ENCODE peak calls at places on chromosomes 2 and 18, in seven cellular contexts. One of them, this sample, is unnamed.

GRCh38 chr2:196293751-196294486 is 122.5 kb upstream of the STK17B start:
- DNase-seq in stomach: no peak
- DNase-seq in heart left ventricle: no peak
- DNase-seq in IMR-90: peak
- DNase-seq in PC-3: peak
- DNase-seq in brain microvascular endothelial cell: peak
- DNase-seq in Calu3: peak
- DNase-seq in this sample: no peak

GRCh38 chr18:54875063-54875462 is 46.8 kb downstream of the RAB27B start:
- DNase-seq in stomach: no peak
- DNase-seq in heart left ventricle: no peak
- DNase-seq in IMR-90: no peak
- DNase-seq in PC-3: no peak
- DNase-seq in brain microvascular endothelial cell: no peak
- DNase-seq in Calu3: no peak
- DNase-seq in this sample: no peak

GRCh38 chr18:32735781-32736180 is 37.0 kb downstream of the KLHL14 start:
- DNase-seq in stomach: no peak
- DNase-seq in heart left ventricle: no peak
- DNase-seq in IMR-90: peak
- DNase-seq in PC-3: peak
- DNase-seq in brain microvascular endothelial cell: peak
- DNase-seq in Calu3: peak
- DNase-seq in this sample: no peak

GRCh38 chr2:228048838-228049490 is 132.5 kb downstream of the SPHKAP start:
- DNase-seq in stomach: peak
- DNase-seq in heart left ventricle: no peak
- DNase-seq in IMR-90: peak
- DNase-seq in PC-3: peak
- DNase-seq in brain microvascular endothelial cell: peak
- DNase-seq in Calu3: peak
- DNase-seq in this sample: no peak

GRCh38 chr2:14634885-14635871 is 2.7 kb downstream of the LRATD1 start:
- DNase-seq in stomach: peak
- DNase-seq in heart left ventricle: peak
- DNase-seq in IMR-90: peak
- DNase-seq in PC-3: peak
- DNase-seq in brain microvascular endothelial cell: peak
- DNase-seq in Calu3: peak
- DNase-seq in this sample: no peak

GRCh38 chr2:203840816-203841215 is 26.8 kb upstream of the CTLA4 start:
- DNase-seq in stomach: no peak
- DNase-seq in heart left ventricle: no peak
- DNase-seq in IMR-90: no peak
- DNase-seq in PC-3: no peak
- DNase-seq in brain microvascular endothelial cell: no peak
- DNase-seq in Calu3: no peak
- DNase-seq in this sample: no peak

GRCh38 chr2:179669196-179669595 is 192.2 kb downstream of the ZNF385B start:
- DNase-seq in stomach: no peak
- DNase-seq in heart left ventricle: no peak
- DNase-seq in IMR-90: no peak
- DNase-seq in PC-3: no peak
- DNase-seq in brain microvascular endothelial cell: no peak
- DNase-seq in Calu3: no peak
- DNase-seq in this sample: no peak

GRCh38 chr2:174039551-174040416 is 74.6 kb upstream of the SP3 start:
- DNase-seq in stomach: peak
- DNase-seq in heart left ventricle: peak
- DNase-seq in IMR-90: peak
- DNase-seq in PC-3: peak
- DNase-seq in brain microvascular endothelial cell: peak
- DNase-seq in Calu3: peak
- DNase-seq in this sample: no peak

GRCh38 chr2:104768694-104769093 is 85.2 kb upstream of the POU3F3 start:
- DNase-seq in stomach: no peak
- DNase-seq in heart left ventricle: no peak
- DNase-seq in IMR-90: no peak
- DNase-seq in PC-3: no peak
- DNase-seq in brain microvascular endothelial cell: peak
- DNase-seq in Calu3: no peak
- DNase-seq in this sample: no peak

GRCh38 chr2:226679389-226680057 is 120.1 kb downstream of the IRS1 start:
- DNase-seq in stomach: no peak
- DNase-seq in heart left ventricle: no peak
- DNase-seq in IMR-90: no peak
- DNase-seq in PC-3: no peak
- DNase-seq in brain microvascular endothelial cell: no peak
- DNase-seq in Calu3: no peak
- DNase-seq in this sample: no peak

GRCh38 chr2:63058149-63058741 is 7.6 kb downstream of the OTX1 start:
- DNase-seq in stomach: no peak
- DNase-seq in heart left ventricle: no peak
- DNase-seq in IMR-90: peak
- DNase-seq in PC-3: no peak
- DNase-seq in brain microvascular endothelial cell: no peak
- DNase-seq in Calu3: no peak
- DNase-seq in this sample: no peak

GRCh38 chr2:157572725-157573124 is 55.9 kb downstream of the ACVR1C start:
- DNase-seq in stomach: no peak
- DNase-seq in heart left ventricle: no peak
- DNase-seq in IMR-90: no peak
- DNase-seq in PC-3: peak
- DNase-seq in brain microvascular endothelial cell: no peak
- DNase-seq in Calu3: peak
- DNase-seq in this sample: no peak

GRCh38 chr2:228590681-228591080 is 409.2 kb upstream of the SPHKAP start:
- DNase-seq in stomach: no peak
- DNase-seq in heart left ventricle: no peak
- DNase-seq in IMR-90: no peak
- DNase-seq in PC-3: no peak
- DNase-seq in brain microvascular endothelial cell: no peak
- DNase-seq in Calu3: no peak
- DNase-seq in this sample: no peak

GRCh38 chr2:204545861-204546773 is 842 bp downstream of the PARD3B start:
- DNase-seq in stomach: peak
- DNase-seq in heart left ventricle: no peak
- DNase-seq in IMR-90: no peak
- DNase-seq in PC-3: peak
- DNase-seq in brain microvascular endothelial cell: no peak
- DNase-seq in Calu3: peak
- DNase-seq in this sample: peak

GRCh38 chr2:141109633-141110032 is 1021.2 kb downstream of the LRP1B start:
- DNase-seq in stomach: no peak
- DNase-seq in heart left ventricle: no peak
- DNase-seq in IMR-90: no peak
- DNase-seq in PC-3: peak
- DNase-seq in brain microvascular endothelial cell: no peak
- DNase-seq in Calu3: no peak
- DNase-seq in this sample: no peak

GRCh38 chr18:70555046-70555445 is 266.2 kb downstream of the SOCS6 start:
- DNase-seq in stomach: no peak
- DNase-seq in heart left ventricle: no peak
- DNase-seq in IMR-90: no peak
- DNase-seq in PC-3: no peak
- DNase-seq in brain microvascular endothelial cell: no peak
- DNase-seq in Calu3: no peak
- DNase-seq in this sample: no peak

GRCh38 chr2:101818531-101819451 is 121.3 kb downstream of the MAP4K4 start:
- DNase-seq in stomach: no peak
- DNase-seq in heart left ventricle: no peak
- DNase-seq in IMR-90: peak
- DNase-seq in PC-3: peak
- DNase-seq in brain microvascular endothelial cell: no peak
- DNase-seq in Calu3: no peak
- DNase-seq in this sample: no peak

GRCh38 chr18:73331212-73331772 is 463.5 kb upstream of the NETO1 start:
- DNase-seq in stomach: no peak
- DNase-seq in heart left ventricle: no peak
- DNase-seq in IMR-90: no peak
- DNase-seq in PC-3: no peak
- DNase-seq in brain microvascular endothelial cell: no peak
- DNase-seq in Calu3: no peak
- DNase-seq in this sample: no peak

GRCh38 chr2:133859578-133859977 is 291.3 kb upstream of the NCKAP5 start:
- DNase-seq in stomach: no peak
- DNase-seq in heart left ventricle: no peak
- DNase-seq in IMR-90: no peak
- DNase-seq in PC-3: no peak
- DNase-seq in brain microvascular endothelial cell: no peak
- DNase-seq in Calu3: no peak
- DNase-seq in this sample: no peak

GRCh38 chr2:32910883-32911598 is 35.7 kb upstream of the LTBP1 start:
- DNase-seq in stomach: no peak
- DNase-seq in heart left ventricle: no peak
- DNase-seq in IMR-90: no peak
- DNase-seq in PC-3: no peak
- DNase-seq in brain microvascular endothelial cell: no peak
- DNase-seq in Calu3: no peak
- DNase-seq in this sample: no peak

DNA sequence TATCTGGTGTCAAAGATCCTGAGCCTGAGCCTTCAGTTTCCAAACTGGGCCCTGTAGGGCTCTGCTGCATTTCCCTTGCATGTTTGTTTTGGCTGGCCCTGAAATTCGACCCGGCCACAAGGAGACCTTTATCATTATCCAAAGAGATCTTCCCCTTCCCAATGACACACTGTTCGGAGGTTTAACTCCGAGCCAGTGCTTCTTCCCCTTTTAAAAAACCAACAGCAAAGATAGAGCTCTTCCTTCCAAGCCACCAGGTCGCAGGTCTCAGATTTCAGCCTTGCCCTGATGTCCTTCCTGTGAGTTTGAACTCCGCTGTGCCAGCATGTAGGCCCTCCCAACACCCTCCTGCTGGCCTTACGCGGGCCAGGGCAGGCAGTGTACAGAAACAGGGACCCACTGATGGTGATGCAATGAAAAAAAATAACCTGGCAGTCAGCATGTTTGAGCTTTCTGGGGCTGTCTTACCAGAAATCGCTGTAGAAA is 53.1 kb downstream of the FECH start:
- DNase-seq in stomach: no peak
- DNase-seq in heart left ventricle: no peak
- DNase-seq in IMR-90: peak
- DNase-seq in PC-3: no peak
- DNase-seq in brain microvascular endothelial cell: peak
- DNase-seq in Calu3: no peak
- DNase-seq in this sample: no peak
- TF ChIP-seq CTCF in stomach: no peak
- TF ChIP-seq CTCF in heart left ventricle: no peak
- TF ChIP-seq CTCF in IMR-90: no peak
- TF ChIP-seq CTCF in PC-3: no peak
- TF ChIP-seq CTCF in brain microvascular endothelial cell: no peak
- TF ChIP-seq CTCF in Calu3: no peak
- TF ChIP-seq CTCF in this sample: no peak

GRCh38 chr2:16899958-16900357 is 234.3 kb upstream of the CYRIA start:
- DNase-seq in stomach: no peak
- DNase-seq in heart left ventricle: no peak
- DNase-seq in IMR-90: no peak
- DNase-seq in PC-3: no peak
- DNase-seq in brain microvascular endothelial cell: no peak
- DNase-seq in Calu3: no peak
- DNase-seq in this sample: no peak

DNA sequence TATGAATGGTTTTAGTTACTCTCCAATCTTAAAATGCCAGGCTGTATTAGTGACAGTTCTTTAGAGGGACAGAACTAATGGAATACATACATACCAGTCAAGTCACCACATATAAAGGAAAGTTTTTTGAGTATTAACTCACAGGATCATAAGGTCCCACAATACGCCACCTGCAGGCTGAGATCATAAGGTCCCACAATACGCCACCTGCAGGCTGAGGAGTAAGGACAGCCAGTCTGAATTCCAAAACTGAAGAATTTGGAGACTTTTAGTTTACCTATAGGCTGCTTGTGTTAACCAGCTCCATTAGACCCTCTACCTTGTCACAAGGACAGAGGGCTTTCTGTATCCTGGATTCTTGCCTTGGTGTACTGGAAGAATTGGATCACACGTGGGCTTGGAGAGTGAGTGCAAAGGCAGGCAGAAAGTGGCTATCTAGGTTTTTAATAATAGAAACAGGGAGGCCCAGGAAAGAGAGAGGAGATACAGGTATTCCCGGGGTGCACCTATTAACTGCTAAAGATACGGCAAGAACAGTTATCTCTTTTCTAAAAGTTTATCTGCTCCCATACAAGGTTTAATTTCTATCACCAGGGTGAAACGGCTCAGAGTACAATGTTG is 234.9 kb upstream of the CYRIA start:
- DNase-seq in stomach: peak
- DNase-seq in heart left ventricle: no peak
- DNase-seq in IMR-90: no peak
- DNase-seq in PC-3: peak
- DNase-seq in brain microvascular endothelial cell: no peak
- DNase-seq in Calu3: peak
- DNase-seq in this sample: no peak
- TF ChIP-seq CTCF in stomach: peak
- TF ChIP-seq CTCF in heart left ventricle: no peak
- TF ChIP-seq CTCF in IMR-90: peak
- TF ChIP-seq CTCF in PC-3: peak
- TF ChIP-seq CTCF in brain microvascular endothelial cell: peak
- TF ChIP-seq CTCF in Calu3: peak
- TF ChIP-seq CTCF in this sample: peak

GRCh38 chr2:65436169-65436824 is 3.9 kb upstream of the SPRED2 start:
- DNase-seq in stomach: peak
- DNase-seq in heart left ventricle: peak
- DNase-seq in IMR-90: peak
- DNase-seq in PC-3: peak
- DNase-seq in brain microvascular endothelial cell: peak
- DNase-seq in Calu3: peak
- DNase-seq in this sample: no peak

GRCh38 chr2:65434592-65435241 is 2.3 kb upstream of the SPRED2 start:
- DNase-seq in stomach: no peak
- DNase-seq in heart left ventricle: no peak
- DNase-seq in IMR-90: no peak
- DNase-seq in PC-3: no peak
- DNase-seq in brain microvascular endothelial cell: no peak
- DNase-seq in Calu3: no peak
- DNase-seq in this sample: no peak

GRCh38 chr2:65437392-65438135 is 5.2 kb upstream of the SPRED2 start:
- DNase-seq in stomach: no peak
- DNase-seq in heart left ventricle: no peak
- DNase-seq in IMR-90: no peak
- DNase-seq in PC-3: no peak
- DNase-seq in brain microvascular endothelial cell: no peak
- DNase-seq in Calu3: no peak
- DNase-seq in this sample: no peak

GRCh38 chr2:65436825-65437221 is 4.4 kb upstream of the SPRED2 start:
- DNase-seq in stomach: no peak
- DNase-seq in heart left ventricle: no peak
- DNase-seq in IMR-90: no peak
- DNase-seq in PC-3: no peak
- DNase-seq in brain microvascular endothelial cell: no peak
- DNase-seq in Calu3: no peak
- DNase-seq in this sample: no peak

GRCh38 chr2:65435625-65436168 is 3.3 kb upstream of the SPRED2 start:
- DNase-seq in stomach: peak
- DNase-seq in heart left ventricle: peak
- DNase-seq in IMR-90: peak
- DNase-seq in PC-3: peak
- DNase-seq in brain microvascular endothelial cell: peak
- DNase-seq in Calu3: peak
- DNase-seq in this sample: peak
- TF ChIP-seq CTCF in stomach: no peak
- TF ChIP-seq CTCF in heart left ventricle: no peak
- TF ChIP-seq CTCF in IMR-90: no peak
- TF ChIP-seq CTCF in PC-3: no peak
- TF ChIP-seq CTCF in brain microvascular endothelial cell: no peak
- TF ChIP-seq CTCF in Calu3: no peak
- TF ChIP-seq CTCF in this sample: peak

GRCh38 chr2:65742977-65743376 is 310.6 kb upstream of the SPRED2 start:
- DNase-seq in stomach: no peak
- DNase-seq in heart left ventricle: no peak
- DNase-seq in IMR-90: no peak
- DNase-seq in PC-3: no peak
- DNase-seq in brain microvascular endothelial cell: no peak
- DNase-seq in Calu3: no peak
- DNase-seq in this sample: no peak
- TF ChIP-seq CTCF in stomach: no peak
- TF ChIP-seq CTCF in heart left ventricle: no peak
- TF ChIP-seq CTCF in IMR-90: no peak
- TF ChIP-seq CTCF in PC-3: peak
- TF ChIP-seq CTCF in brain microvascular endothelial cell: peak
- TF ChIP-seq CTCF in Calu3: no peak
- TF ChIP-seq CTCF in this sample: peak